ENCODE peak calls at places on chromosomes 2 and 18, in ten cellular contexts. S is GM23248, Z is MM.1S, T is SK-N-SH, N is PC-9, R is Karpas-422, A is PC-3, W is HCT116, D is OCI-LY7, U is hepatocyte. G is an unnamed sample.

GRCh38 chr2:86069091-86069685 is 36.5 kb downstream of the POLR1A start:
- DNase-seq in N (no peak), T (no peak), D (no peak), S (peak; percentile 56), U (no peak), A (no peak), W (no peak), R (no peak), Z (no peak), G (no peak)

GRCh38 chr2:46002507-46002883 is 294.7 kb upstream of the EPAS1 start:
- DNase-seq in T (no peak), D (no peak), U (peak; percentile 41), A (peak; percentile 26), W (no peak), S (peak; percentile 50), N (no peak), Z (no peak), R (no peak), G (no peak)

GRCh38 chr2:225282858-225283693 is 116.4 kb upstream of the NYAP2 start:
- DNase-seq in S (peak; percentile 38), N (no peak), R (peak; percentile 65), Z (peak; percentile 34), U (peak; percentile 40), D (peak; percentile 41), W (peak; percentile 31), A (peak; percentile 75), T (peak; percentile 33), G (peak; percentile 76)

GRCh38 chr2:173106959-173107628 is 31.4 kb downstream of the MAP3K20 start:
- DNase-seq in Z (no peak), A (no peak), N (no peak), W (no peak), R (no peak), S (no peak), U (no peak), T (no peak), D (no peak), G (no peak)

GRCh38 chr2:58939388-58939787 is 698.3 kb upstream of the FANCL start:
- DNase-seq in S (peak; percentile 58), A (peak; percentile 49), T (no peak), W (no peak), R (no peak), N (no peak), U (no peak), D (no peak), Z (no peak), G (no peak)

GRCh38 chr18:11268691-11269686 is 119.6 kb upstream of the PIEZO2 start:
- DNase-seq in N (no peak), U (peak; percentile 27), R (no peak), D (no peak), A (no peak), Z (no peak), W (no peak), S (peak; percentile 45), T (no peak), G (no peak)

GRCh38 chr2:166314022-166314759 is 61.6 kb downstream of the SCN9A start:
- DNase-seq in D (no peak), Z (no peak), R (no peak), T (no peak), W (no peak), U (no peak), N (peak; percentile 33), S (peak; percentile 89), A (peak; percentile 90), G (no peak)

GRCh38 chr2:120313695-120314615 is 32.0 kb upstream of the INHBB start:
- DNase-seq in W (no peak), R (no peak), N (no peak), S (no peak), Z (no peak), A (no peak), T (no peak), D (no peak), U (peak; percentile 47), G (no peak)

GRCh38 chr18:80157708-80158343 is 48.8 kb downstream of the ADNP2 start:
- DNase-seq in W (peak; percentile 66), R (peak; percentile 91), N (peak; percentile 39), Z (peak; percentile 27), S (peak; percentile 72), D (peak; percentile 46), U (peak; percentile 87), T (peak; percentile 76), A (peak; percentile 81), G (peak; percentile 85)

GRCh38 chr2:29821591-29821990 is 99.8 kb downstream of the ALK start:
- DNase-seq in W (no peak), U (no peak), S (no peak), D (no peak), A (no peak), R (no peak), Z (no peak), N (no peak), T (no peak), G (no peak)

GRCh38 chr2:216873573-216873972 is 13.7 kb upstream of the TNP1 start:
- DNase-seq in D (no peak), W (no peak), Z (no peak), T (no peak), U (no peak), R (peak; percentile 41), N (no peak), A (no peak), S (no peak), G (no peak)

GRCh38 chr2:3627500-3628100 is 30.4 kb upstream of the ALLC start:
- DNase-seq in S (no peak), W (no peak), T (no peak), N (no peak), U (no peak), D (no peak), Z (no peak), R (no peak), A (no peak), G (no peak)

GRCh38 chr2:127570282-127571250 is 35.1 kb downstream of the MYO7B start:
- DNase-seq in D (no peak), A (no peak), R (no peak), S (peak; percentile 60), Z (no peak), W (no peak), N (peak; percentile 32), U (no peak), T (no peak), G (no peak)

GRCh38 chr18:39463986-39464385 is 1898.4 kb upstream of the CELF4 start:
- DNase-seq in Z (no peak), S (peak; percentile 40), A (no peak), U (no peak), T (peak; percentile 34), R (no peak), D (no peak), W (no peak), N (no peak), G (no peak)

DNA sequence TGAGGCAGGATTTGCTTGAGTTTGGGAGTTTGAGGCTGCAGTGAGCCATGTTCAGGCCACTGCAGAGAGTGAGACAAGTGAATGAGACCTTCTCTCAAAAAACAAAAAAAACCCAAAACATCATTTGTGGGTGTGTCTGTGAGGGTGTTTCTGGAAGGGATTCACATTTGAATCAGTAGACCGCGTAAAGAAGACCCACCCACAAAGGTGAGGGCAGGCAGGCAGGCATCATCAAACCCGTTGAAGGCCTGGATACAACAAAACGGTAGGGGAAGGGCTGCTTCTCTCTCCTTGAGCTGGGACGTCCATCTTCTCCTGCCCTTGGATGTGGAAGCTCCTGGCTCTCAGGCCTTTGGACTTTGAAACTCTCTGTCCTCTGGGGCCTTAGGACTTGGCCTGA is 25.4 kb downstream of the CDKL4 start:
- DNase-seq in R (no peak), A (no peak), S (no peak), U (no peak), T (no peak), Z (no peak), N (no peak), D (no peak), W (no peak), G (no peak)
- H3K9me2 ChIP-seq in R (no peaks in the 10 kb centered on the region), A (no peaks in the 10 kb centered on the region), S (no peaks in the 10 kb centered on the region), U (no peaks in the 10 kb centered on the region), T (no peaks in the 10 kb centered on the region), Z (no peaks in the 10 kb centered on the region), N (no peaks in the 10 kb centered on the region), D (peaks cover 3% of the 10 kb centered on the region), W (no peaks in the 10 kb centered on the region), G (no peaks in the 10 kb centered on the region)

GRCh38 chr2:214077727-214078126 is 333.1 kb upstream of the VWC2L start:
- DNase-seq in N (no peak), R (no peak), S (peak; percentile 5), Z (no peak), A (no peak), D (no peak), W (no peak), U (no peak), T (no peak), G (peak; percentile 40)
- H3K9me2 ChIP-seq in N (peaks cover 5% of the 10 kb centered on the region), R (no peaks in the 10 kb centered on the region), S (no peaks in the 10 kb centered on the region), Z (no peaks in the 10 kb centered on the region), A (no peaks in the 10 kb centered on the region), D (no peaks in the 10 kb centered on the region), W (no peaks in the 10 kb centered on the region), U (no peaks in the 10 kb centered on the region), T (no peaks in the 10 kb centered on the region), G (no peaks in the 10 kb centered on the region)

DNA sequence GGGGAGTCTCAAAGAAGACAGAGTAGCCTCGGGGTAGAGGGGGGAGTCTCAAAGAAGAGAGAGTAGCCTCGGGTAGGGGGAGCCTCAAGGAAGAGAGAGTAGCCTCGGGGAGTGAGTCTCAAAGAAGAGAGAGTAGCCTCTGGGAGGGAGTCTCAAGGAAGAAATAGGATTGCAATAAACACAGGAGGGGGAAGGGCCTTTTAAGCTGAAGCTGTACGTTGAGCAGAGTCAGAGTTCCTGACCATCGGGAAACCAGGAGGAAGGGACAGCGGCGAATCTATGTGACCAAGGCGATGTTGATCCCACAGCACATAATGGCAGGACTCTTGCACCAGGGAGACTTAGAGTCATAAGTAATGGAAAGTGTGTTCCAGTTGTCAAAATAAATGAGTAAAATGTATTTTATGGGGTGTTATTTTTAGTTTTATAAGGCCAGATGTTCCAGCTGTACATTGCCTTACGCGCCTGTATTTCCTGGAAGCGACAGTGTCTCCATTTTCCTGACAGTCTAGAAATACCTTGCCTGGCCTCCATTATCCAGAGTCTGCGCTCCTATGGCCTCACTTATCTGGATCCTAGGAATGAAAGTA is 152.9 kb upstream of the COPS8 start:
- DNase-seq in R (no peak), U (peak; percentile 21), T (no peak), D (no peak), W (no peak), N (no peak), Z (no peak), A (no peak), S (no peak), G (no peak)
- H3K9me2 ChIP-seq in R (no peaks in the 10 kb centered on the region), U (no peaks in the 10 kb centered on the region), T (no peaks in the 10 kb centered on the region), D (no peaks in the 10 kb centered on the region), W (no peaks in the 10 kb centered on the region), N (no peaks in the 10 kb centered on the region), Z (no peaks in the 10 kb centered on the region), A (no peaks in the 10 kb centered on the region), S (no peaks in the 10 kb centered on the region), G (peaks cover 4% of the 10 kb centered on the region)

GRCh38 chr2:11797846-11798245 is 51.4 kb downstream of the LPIN1 start:
- DNase-seq in U (no peak), T (no peak), Z (no peak), S (no peak), A (no peak), R (no peak), W (no peak), N (no peak), D (no peak), G (no peak)

GRCh38 chr2:11798946-11799495 is 52.6 kb downstream of the LPIN1 start:
- DNase-seq in N (no peak), U (no peak), A (no peak), S (no peak), D (no peak), R (no peak), W (no peak), Z (no peak), T (no peak), G (no peak)

GRCh38 chr2:11799826-11800225 is 53.4 kb downstream of the LPIN1 start:
- DNase-seq in U (no peak), S (no peak), D (no peak), Z (no peak), T (no peak), A (no peak), W (no peak), N (no peak), R (no peak), G (no peak)

GRCh38 chr2:11796190-11797171 is 50.0 kb downstream of the LPIN1 start:
- DNase-seq in R (no peak), D (no peak), A (no peak), N (no peak), T (no peak), U (no peak), W (no peak), S (peak; percentile 91), Z (no peak), G (no peak)
- H3K9me2 ChIP-seq in R (no peaks in the 10 kb centered on the region), D (no peaks in the 10 kb centered on the region), A (no peaks in the 10 kb centered on the region), N (no peaks in the 10 kb centered on the region), T (no peaks in the 10 kb centered on the region), U (no peaks in the 10 kb centered on the region), W (no peaks in the 10 kb centered on the region), S (no peaks in the 10 kb centered on the region), Z (no peaks in the 10 kb centered on the region), G (no peaks in the 10 kb centered on the region)

G was measured in GM23338.